ENCODE peak calls at places on chromosomes 6 and 20, in four cellular contexts. One of them, this sample, is unnamed.

GRCh38 chr6:34982424-34982852 is 93.4 kb downstream of the ANKS1A start:
- DNase-seq in GM23248: peak; percentile 60
- DNase-seq in fibroblast of mammary gland: peak; percentile 29
- DNase-seq in activated naive CD4-positive, alpha-beta T cell treated with anti-CD3 and anti-CD28 coated beads for 36 hours: no peak
- DNase-seq in this sample: no peak

GRCh38 chr20:23085415-23086055 is 589 bp downstream of the CD93 start:
- DNase-seq in fibroblast of mammary gland: no peak
- DNase-seq in activated naive CD4-positive, alpha-beta T cell treated with anti-CD3 and anti-CD28 coated beads for 36 hours: no peak
- DNase-seq in GM23248: no peak
- DNase-seq in this sample: no peak

GRCh38 chr6:43702522-43703440 is 15.2 kb upstream of the MRPS18A start:
- DNase-seq in activated naive CD4-positive, alpha-beta T cell treated with anti-CD3 and anti-CD28 coated beads for 36 hours: peak; percentile 35
- DNase-seq in fibroblast of mammary gland: peak; percentile 96
- DNase-seq in GM23248: peak; percentile 97
- DNase-seq in this sample: no peak

GRCh38 chr6:17096076-17096475 is 5.8 kb upstream of the STMND1 start:
- DNase-seq in GM23248: no peak
- DNase-seq in fibroblast of mammary gland: no peak
- DNase-seq in activated naive CD4-positive, alpha-beta T cell treated with anti-CD3 and anti-CD28 coated beads for 36 hours: no peak
- DNase-seq in this sample: no peak

GRCh38 chr6:112639436-112639835 is 292.3 kb downstream of the RFPL4B start:
- DNase-seq in fibroblast of mammary gland: peak; percentile 77
- DNase-seq in activated naive CD4-positive, alpha-beta T cell treated with anti-CD3 and anti-CD28 coated beads for 36 hours: no peak
- DNase-seq in GM23248: peak; percentile 57
- DNase-seq in this sample: no peak

GRCh38 chr6:34919651-34920050 is 30.6 kb downstream of the ANKS1A start:
- DNase-seq in GM23248: peak; percentile 79
- DNase-seq in activated naive CD4-positive, alpha-beta T cell treated with anti-CD3 and anti-CD28 coated beads for 36 hours: no peak
- DNase-seq in fibroblast of mammary gland: peak; percentile 58
- DNase-seq in this sample: no peak

GRCh38 chr6:29631860-29632731 is 887 bp downstream of the GABBR1 start:
- DNase-seq in activated naive CD4-positive, alpha-beta T cell treated with anti-CD3 and anti-CD28 coated beads for 36 hours: peak; percentile 41
- DNase-seq in fibroblast of mammary gland: peak; percentile 50
- DNase-seq in GM23248: peak; percentile 58
- DNase-seq in this sample: peak; percentile 38

GRCh38 chr6:29845405-29846006 is 17.9 kb downstream of the HLA-G start:
- DNase-seq in fibroblast of mammary gland: no peak
- DNase-seq in activated naive CD4-positive, alpha-beta T cell treated with anti-CD3 and anti-CD28 coated beads for 36 hours: peak; percentile 88
- DNase-seq in GM23248: no peak
- DNase-seq in this sample: no peak

GRCh38 chr20:12414446-12415274 is 497.0 kb downstream of the BTBD3 start:
- DNase-seq in fibroblast of mammary gland: no peak
- DNase-seq in activated naive CD4-positive, alpha-beta T cell treated with anti-CD3 and anti-CD28 coated beads for 36 hours: no peak
- DNase-seq in GM23248: no peak
- DNase-seq in this sample: no peak

GRCh38 chr20:25540273-25540672 is 45.1 kb downstream of the NINL start:
- DNase-seq in activated naive CD4-positive, alpha-beta T cell treated with anti-CD3 and anti-CD28 coated beads for 36 hours: no peak
- DNase-seq in fibroblast of mammary gland: peak; percentile 43
- DNase-seq in GM23248: peak; percentile 76
- DNase-seq in this sample: no peak

GRCh38 chr6:99092461-99092860 is 144.7 kb upstream of the FBXL4 start:
- DNase-seq in GM23248: no peak
- DNase-seq in activated naive CD4-positive, alpha-beta T cell treated with anti-CD3 and anti-CD28 coated beads for 36 hours: no peak
- DNase-seq in fibroblast of mammary gland: no peak
- DNase-seq in this sample: no peak

GRCh38 chr6:53165333-53165732 is 16.7 kb upstream of the GCM1 start:
- DNase-seq in activated naive CD4-positive, alpha-beta T cell treated with anti-CD3 and anti-CD28 coated beads for 36 hours: no peak
- DNase-seq in fibroblast of mammary gland: no peak
- DNase-seq in GM23248: peak; percentile 18
- DNase-seq in this sample: no peak

GRCh38 chr20:517221-517620 is 26.4 kb downstream of the CSNK2A1 start:
- DNase-seq in GM23248: no peak
- DNase-seq in fibroblast of mammary gland: no peak
- DNase-seq in activated naive CD4-positive, alpha-beta T cell treated with anti-CD3 and anti-CD28 coated beads for 36 hours: no peak
- DNase-seq in this sample: no peak

GRCh38 chr6:134416501-134417154 is 98.7 kb upstream of the SGK1 start:
- DNase-seq in GM23248: peak; percentile 78
- DNase-seq in fibroblast of mammary gland: peak; percentile 68
- DNase-seq in activated naive CD4-positive, alpha-beta T cell treated with anti-CD3 and anti-CD28 coated beads for 36 hours: no peak
- DNase-seq in this sample: no peak

GRCh38 chr6:62445521-62445920 is 159.5 kb upstream of the KHDRBS2 start:
- DNase-seq in activated naive CD4-positive, alpha-beta T cell treated with anti-CD3 and anti-CD28 coated beads for 36 hours: no peak
- DNase-seq in GM23248: no peak
- DNase-seq in fibroblast of mammary gland: no peak
- DNase-seq in this sample: no peak

GRCh38 chr20:50136822-50137599 is 16.5 kb downstream of the PEDS1 start:
- DNase-seq in activated naive CD4-positive, alpha-beta T cell treated with anti-CD3 and anti-CD28 coated beads for 36 hours: peak; percentile 29
- DNase-seq in fibroblast of mammary gland: peak; percentile 87
- DNase-seq in GM23248: peak; percentile 55
- DNase-seq in this sample: no peak

GRCh38 chr20:24542721-24543120 is 73.3 kb downstream of the SYNDIG1 start:
- DNase-seq in GM23248: no peak
- DNase-seq in fibroblast of mammary gland: no peak
- DNase-seq in activated naive CD4-positive, alpha-beta T cell treated with anti-CD3 and anti-CD28 coated beads for 36 hours: no peak
- DNase-seq in this sample: no peak

GRCh38 chr6:26026833-26027490 is 60.3 kb upstream of the HFE start:
- DNase-seq in fibroblast of mammary gland: peak; percentile 96
- DNase-seq in activated naive CD4-positive, alpha-beta T cell treated with anti-CD3 and anti-CD28 coated beads for 36 hours: peak; percentile 95
- DNase-seq in GM23248: peak; percentile 90
- DNase-seq in this sample: peak; percentile 95

GRCh38 chr6:69044534-69044933 is 409.5 kb downstream of the ADGRB3 start:
- DNase-seq in activated naive CD4-positive, alpha-beta T cell treated with anti-CD3 and anti-CD28 coated beads for 36 hours: no peak
- DNase-seq in fibroblast of mammary gland: peak; percentile 1
- DNase-seq in GM23248: no peak
- DNase-seq in this sample: no peak

GRCh38 chr6:136511921-136512320 is 38.3 kb downstream of the MAP7 start:
- DNase-seq in fibroblast of mammary gland: no peak
- DNase-seq in GM23248: no peak
- DNase-seq in activated naive CD4-positive, alpha-beta T cell treated with anti-CD3 and anti-CD28 coated beads for 36 hours: no peak
- DNase-seq in this sample: no peak

GRCh38 chr6:72798196-72798595 is 176.3 kb downstream of the KCNQ5 start:
- DNase-seq in GM23248: peak; percentile 75
- DNase-seq in activated naive CD4-positive, alpha-beta T cell treated with anti-CD3 and anti-CD28 coated beads for 36 hours: no peak
- DNase-seq in fibroblast of mammary gland: peak; percentile 63
- DNase-seq in this sample: no peak

GRCh38 chr20:46644160-46644559 is 7.1 kb downstream of the SLC13A3 start:
- DNase-seq in activated naive CD4-positive, alpha-beta T cell treated with anti-CD3 and anti-CD28 coated beads for 36 hours: no peak
- DNase-seq in fibroblast of mammary gland: no peak
- DNase-seq in GM23248: no peak
- DNase-seq in this sample: no peak

GRCh38 chr6:33915134-33915533 is 111.3 kb upstream of the MLN start:
- DNase-seq in fibroblast of mammary gland: peak; percentile 7
- DNase-seq in activated naive CD4-positive, alpha-beta T cell treated with anti-CD3 and anti-CD28 coated beads for 36 hours: peak; percentile 14
- DNase-seq in GM23248: peak; percentile 13
- DNase-seq in this sample: no peak

GRCh38 chr6:11773013-11773412 is 5.6 kb downstream of the ADTRP start:
- DNase-seq in GM23248: no peak
- DNase-seq in fibroblast of mammary gland: no peak
- DNase-seq in activated naive CD4-positive, alpha-beta T cell treated with anti-CD3 and anti-CD28 coated beads for 36 hours: no peak
- DNase-seq in this sample: no peak

GRCh38 chr6:31712296-31712695 is 2.9 kb upstream of the LY6G6D start:
- DNase-seq in GM23248: no peak
- DNase-seq in activated naive CD4-positive, alpha-beta T cell treated with anti-CD3 and anti-CD28 coated beads for 36 hours: peak; percentile 20
- DNase-seq in fibroblast of mammary gland: no peak
- DNase-seq in this sample: no peak

GRCh38 chr6:134046054-134046453 is 6.4 kb downstream of the SLC2A12 start:
- DNase-seq in GM23248: peak; percentile 51
- DNase-seq in fibroblast of mammary gland: no peak
- DNase-seq in activated naive CD4-positive, alpha-beta T cell treated with anti-CD3 and anti-CD28 coated beads for 36 hours: no peak
- DNase-seq in this sample: no peak

GRCh38 chr6:11458509-11458908 is 79.0 kb upstream of the TMEM170B start:
- DNase-seq in GM23248: no peak
- DNase-seq in fibroblast of mammary gland: no peak
- DNase-seq in activated naive CD4-positive, alpha-beta T cell treated with anti-CD3 and anti-CD28 coated beads for 36 hours: no peak
- DNase-seq in this sample: no peak

GRCh38 chr20:62367483-62368302 is 581 bp upstream of the LAMA5 start:
- DNase-seq in fibroblast of mammary gland: no peak
- DNase-seq in GM23248: no peak
- DNase-seq in activated naive CD4-positive, alpha-beta T cell treated with anti-CD3 and anti-CD28 coated beads for 36 hours: no peak
- DNase-seq in this sample: no peak

GRCh38 chr20:35176132-35176531 is 4.3 kb downstream of the PROCR start:
- DNase-seq in fibroblast of mammary gland: no peak
- DNase-seq in activated naive CD4-positive, alpha-beta T cell treated with anti-CD3 and anti-CD28 coated beads for 36 hours: no peak
- DNase-seq in GM23248: no peak
- DNase-seq in this sample: no peak

GRCh38 chr6:44054635-44055559 is 72.4 kb downstream of the MRPL14 start:
- DNase-seq in fibroblast of mammary gland: peak; percentile 95
- DNase-seq in GM23248: peak; percentile 90
- DNase-seq in activated naive CD4-positive, alpha-beta T cell treated with anti-CD3 and anti-CD28 coated beads for 36 hours: no peak
- DNase-seq in this sample: no peak

GRCh38 chr20:58675641-58676040 is 17.0 kb upstream of the NPEPL1 start:
- DNase-seq in GM23248: no peak
- DNase-seq in activated naive CD4-positive, alpha-beta T cell treated with anti-CD3 and anti-CD28 coated beads for 36 hours: no peak
- DNase-seq in fibroblast of mammary gland: no peak
- DNase-seq in this sample: no peak

GRCh38 chr6:15901141-15902115 is 227.5 kb upstream of the MYLIP start:
- DNase-seq in fibroblast of mammary gland: no peak
- DNase-seq in GM23248: no peak
- DNase-seq in activated naive CD4-positive, alpha-beta T cell treated with anti-CD3 and anti-CD28 coated beads for 36 hours: peak; percentile 34
- DNase-seq in this sample: peak; percentile 64